ENCODE peak calls at places on chromosomes 12 and 14, in eight cellular contexts. One of them, this sample, is unnamed.

GRCh38 chr14:92489394-92490238 is 24.0 kb upstream of the RIN3 start:
- DNase-seq in AG04450: no peak
- DNase-seq in SW480: no peak
- DNase-seq in endothelial cell of umbilical vein: no peak
- DNase-seq in foreskin fibroblast: no peak
- DNase-seq in effector memory CD8-positive, alpha-beta T cell: no peak
- DNase-seq in non-pigmented ciliary epithelial cell: no peak
- DNase-seq in PC-3: no peak
- DNase-seq in this sample: no peak

GRCh38 chr14:23551266-23552028 is at the start of gene ZFHX2:
- DNase-seq in non-pigmented ciliary epithelial cell: no peak
- DNase-seq in foreskin fibroblast: peak; percentile 57
- DNase-seq in effector memory CD8-positive, alpha-beta T cell: peak; percentile 48
- DNase-seq in endothelial cell of umbilical vein: peak; percentile 70
- DNase-seq in SW480: peak; percentile 68
- DNase-seq in PC-3: peak; percentile 84
- DNase-seq in AG04450: no peak
- DNase-seq in this sample: no peak

GRCh38 chr14:24630087-24630871 is 3.7 kb downstream of the GZMB start:
- DNase-seq in foreskin fibroblast: no peak
- DNase-seq in endothelial cell of umbilical vein: no peak
- DNase-seq in SW480: no peak
- DNase-seq in AG04450: no peak
- DNase-seq in non-pigmented ciliary epithelial cell: no peak
- DNase-seq in effector memory CD8-positive, alpha-beta T cell: no peak
- DNase-seq in PC-3: no peak
- DNase-seq in this sample: no peak

GRCh38 chr14:103207038-103207403 is 83.8 kb downstream of the TNFAIP2 start:
- DNase-seq in effector memory CD8-positive, alpha-beta T cell: no peak
- DNase-seq in endothelial cell of umbilical vein: no peak
- DNase-seq in foreskin fibroblast: no peak
- DNase-seq in SW480: no peak
- DNase-seq in non-pigmented ciliary epithelial cell: no peak
- DNase-seq in PC-3: no peak
- DNase-seq in AG04450: no peak
- DNase-seq in this sample: peak; percentile 57

GRCh38 chr14:65069874-65070709 is 32.2 kb downstream of the MAX start:
- DNase-seq in PC-3: peak; percentile 64
- DNase-seq in SW480: peak; percentile 81
- DNase-seq in AG04450: no peak
- DNase-seq in effector memory CD8-positive, alpha-beta T cell: no peak
- DNase-seq in non-pigmented ciliary epithelial cell: no peak
- DNase-seq in endothelial cell of umbilical vein: no peak
- DNase-seq in foreskin fibroblast: no peak
- DNase-seq in this sample: no peak

GRCh38 chr12:531951-532585 is 72.3 kb downstream of the B4GALNT3 start:
- DNase-seq in endothelial cell of umbilical vein: no peak
- DNase-seq in SW480: no peak
- DNase-seq in foreskin fibroblast: no peak
- DNase-seq in effector memory CD8-positive, alpha-beta T cell: no peak
- DNase-seq in PC-3: no peak
- DNase-seq in non-pigmented ciliary epithelial cell: no peak
- DNase-seq in AG04450: no peak
- DNase-seq in this sample: no peak

GRCh38 chr12:18323159-18323558 is 61.8 kb downstream of the PIK3C2G start:
- DNase-seq in foreskin fibroblast: peak; percentile 38
- DNase-seq in AG04450: peak; percentile 6
- DNase-seq in endothelial cell of umbilical vein: no peak
- DNase-seq in SW480: no peak
- DNase-seq in effector memory CD8-positive, alpha-beta T cell: no peak
- DNase-seq in non-pigmented ciliary epithelial cell: no peak
- DNase-seq in PC-3: peak; percentile 12
- DNase-seq in this sample: peak; percentile 54

GRCh38 chr12:92304335-92305066 is 158.9 kb upstream of the BTG1 start:
- DNase-seq in AG04450: no peak
- DNase-seq in endothelial cell of umbilical vein: peak; percentile 54
- DNase-seq in PC-3: no peak
- DNase-seq in non-pigmented ciliary epithelial cell: no peak
- DNase-seq in foreskin fibroblast: no peak
- DNase-seq in effector memory CD8-positive, alpha-beta T cell: no peak
- DNase-seq in SW480: no peak
- DNase-seq in this sample: peak; percentile 52

GRCh38 chr12:57151741-57152407 is 4.5 kb upstream of the LRP1-AS start:
- DNase-seq in foreskin fibroblast: peak; percentile 78
- DNase-seq in effector memory CD8-positive, alpha-beta T cell: no peak
- DNase-seq in PC-3: peak; percentile 81
- DNase-seq in SW480: no peak
- DNase-seq in non-pigmented ciliary epithelial cell: no peak
- DNase-seq in AG04450: peak; percentile 56
- DNase-seq in endothelial cell of umbilical vein: peak; percentile 21
- DNase-seq in this sample: peak; percentile 68

GRCh38 chr12:25052191-25053020 is 103.5 kb upstream of the BCAT1 start:
- DNase-seq in non-pigmented ciliary epithelial cell: no peak
- DNase-seq in effector memory CD8-positive, alpha-beta T cell: peak; percentile 82
- DNase-seq in PC-3: no peak
- DNase-seq in endothelial cell of umbilical vein: no peak
- DNase-seq in SW480: no peak
- DNase-seq in foreskin fibroblast: no peak
- DNase-seq in AG04450: no peak
- DNase-seq in this sample: no peak

GRCh38 chr12:76025601-76026575 is 5.7 kb downstream of the PHLDA1 start:
- DNase-seq in non-pigmented ciliary epithelial cell: no peak
- DNase-seq in endothelial cell of umbilical vein: peak; percentile 28
- DNase-seq in foreskin fibroblast: peak; percentile 71
- DNase-seq in effector memory CD8-positive, alpha-beta T cell: no peak
- DNase-seq in SW480: peak; percentile 78
- DNase-seq in AG04450: no peak
- DNase-seq in PC-3: peak; percentile 56
- DNase-seq in this sample: peak; percentile 74

GRCh38 chr12:25769076-25769945 is 189.2 kb upstream of the RASSF8 start:
- DNase-seq in effector memory CD8-positive, alpha-beta T cell: no peak
- DNase-seq in foreskin fibroblast: peak; percentile 62
- DNase-seq in endothelial cell of umbilical vein: peak; percentile 79
- DNase-seq in PC-3: peak; percentile 92
- DNase-seq in AG04450: peak; percentile 49
- DNase-seq in non-pigmented ciliary epithelial cell: peak; percentile 78
- DNase-seq in SW480: peak; percentile 36
- DNase-seq in this sample: peak; percentile 79

GRCh38 chr12:122080149-122081107 is 1.9 kb downstream of the MLXIP start:
- DNase-seq in effector memory CD8-positive, alpha-beta T cell: no peak
- DNase-seq in foreskin fibroblast: peak; percentile 87
- DNase-seq in PC-3: peak; percentile 92
- DNase-seq in non-pigmented ciliary epithelial cell: no peak
- DNase-seq in endothelial cell of umbilical vein: peak; percentile 91
- DNase-seq in SW480: no peak
- DNase-seq in AG04450: peak; percentile 81
- DNase-seq in this sample: peak; percentile 74

GRCh38 chr12:106646472-106646871 is 63.7 kb downstream of the RFX4 start:
- DNase-seq in SW480: no peak
- DNase-seq in PC-3: no peak
- DNase-seq in endothelial cell of umbilical vein: no peak
- DNase-seq in foreskin fibroblast: no peak
- DNase-seq in non-pigmented ciliary epithelial cell: no peak
- DNase-seq in effector memory CD8-positive, alpha-beta T cell: no peak
- DNase-seq in AG04450: no peak
- DNase-seq in this sample: no peak

GRCh38 chr14:23414254-23414653 is 6.2 kb upstream of the MYH6 start:
- DNase-seq in endothelial cell of umbilical vein: no peak
- DNase-seq in SW480: no peak
- DNase-seq in effector memory CD8-positive, alpha-beta T cell: no peak
- DNase-seq in PC-3: no peak
- DNase-seq in foreskin fibroblast: no peak
- DNase-seq in AG04450: no peak
- DNase-seq in non-pigmented ciliary epithelial cell: no peak
- DNase-seq in this sample: no peak

GRCh38 chr14:70753518-70753953 is 55.8 kb downstream of the MAP3K9 start:
- DNase-seq in endothelial cell of umbilical vein: no peak
- DNase-seq in PC-3: peak; percentile 52
- DNase-seq in non-pigmented ciliary epithelial cell: no peak
- DNase-seq in AG04450: no peak
- DNase-seq in effector memory CD8-positive, alpha-beta T cell: no peak
- DNase-seq in SW480: peak; percentile 66
- DNase-seq in foreskin fibroblast: no peak
- DNase-seq in this sample: no peak